ENCODE peak calls at places on chromosomes 13 and 19, in four cellular contexts. O, T, K and D are unnamed samples.

GRCh38 chr13:104414771-104415170 is 1348.6 kb upstream of the SLC10A2 start:
- DNase-seq in O (no peak), T (no peak), K (no peak), D (no peak)

GRCh38 chr19:6233051-6233826 is 46.5 kb downstream of the MLLT1 start:
- DNase-seq in O (no peak), T (peak), K (no peak), D (peak)

GRCh38 chr19:41223431-41224234 is 4.6 kb downstream of the AXL start:
- DNase-seq in O (no peak), T (no peak), K (no peak), D (no peak)

GRCh38 chr19:47719047-47719885 is 6.0 kb downstream of the EHD2 start:
- DNase-seq in O (no peak), T (peak), K (no peak), D (no peak)

GRCh38 chr13:97142452-97142851 is 79.7 kb upstream of the MBNL2 start:
- DNase-seq in O (no peak), T (no peak), K (no peak), D (peak)

GRCh38 chr13:50334944-50335343 is 319.7 kb downstream of the KCNRG start:
- DNase-seq in O (no peak), T (no peak), K (no peak), D (no peak)

GRCh38 chr13:52450012-52450792 is at the start of gene VPS36:
- DNase-seq in O (peak), T (peak), K (peak), D (peak)

GRCh38 chr13:106038752-106039151 is 496.7 kb downstream of the EFNB2 start:
- DNase-seq in O (no peak), T (no peak), K (no peak), D (no peak)

GRCh38 chr19:18995804-18996241 is 37.5 kb downstream of the SUGP2 start:
- DNase-seq in O (peak), T (no peak), K (no peak), D (no peak)

GRCh38 chr13:30025351-30025750 is 174.9 kb upstream of the UBL3 start:
- DNase-seq in O (no peak), T (no peak), K (no peak), D (no peak)

GRCh38 chr13:103694033-103694432 is 627.8 kb upstream of the SLC10A2 start:
- DNase-seq in O (no peak), T (no peak), K (no peak), D (no peak)

GRCh38 chr13:46386996-46387851 is at the start of gene RUBCNL:
- DNase-seq in O (no peak), T (no peak), K (no peak), D (no peak)

GRCh38 chr19:13024126-13024957 is 29.1 kb downstream of the NFIX start:
- DNase-seq in O (no peak), T (no peak), K (no peak), D (peak)

GRCh38 chr13:49549289-49549688 is 36.1 kb downstream of the RCBTB1 start:
- DNase-seq in O (no peak), T (no peak), K (no peak), D (no peak)

GRCh38 chr13:74026753-74027152 is 107.5 kb downstream of the KLF12 start:
- DNase-seq in O (peak), T (no peak), K (peak), D (no peak)

GRCh38 chr13:44052843-44053607 is 173.3 kb downstream of the LACC1 start:
- DNase-seq in O (no peak), T (no peak), K (no peak), D (no peak)

GRCh38 chr13:39415003-39415402 is 188.0 kb downstream of the LHFPL6 start:
- DNase-seq in O (no peak), T (no peak), K (no peak), D (no peak)

GRCh38 chr19:30087381-30088138 is 145.5 kb downstream of the URI1 start:
- DNase-seq in O (no peak), T (no peak), K (no peak), D (no peak)

GRCh38 chr19:19626516-19627441 is 1.2 kb downstream of the LPAR2 start:
- DNase-seq in O (no peak), T (no peak), K (no peak), D (no peak)

GRCh38 chr19:56573914-56574313 is 6.6 kb downstream of the ZNF470 start:
- DNase-seq in O (no peak), T (no peak), K (no peak), D (no peak)

GRCh38 chr13:23751195-23751594 is 138.0 kb downstream of the MIPEP start:
- DNase-seq in O (no peak), T (no peak), K (no peak), D (no peak)

GRCh38 chr13:113427562-113428468 is 25.5 kb downstream of the ADPRHL1 start:
- DNase-seq in O (no peak), T (peak), K (no peak), D (no peak)

GRCh38 chr19:47430041-47430802 is 10.9 kb upstream of the MEIS3 start:
- DNase-seq in O (no peak), T (no peak), K (no peak), D (no peak)

GRCh38 chr19:33459691-33460090 is 61.9 kb downstream of the PEPD start:
- DNase-seq in O (no peak), T (peak), K (no peak), D (peak)

GRCh38 chr19:35266904-35267817 is 1.6 kb upstream of the USF2 start:
- DNase-seq in O (no peak), T (peak), K (no peak), D (peak)

GRCh38 chr19:58558066-58558622 is at the start of gene UBE2M:
- DNase-seq in O (no peak), T (peak), K (no peak), D (peak)

GRCh38 chr13:91375119-91375729 is 23.2 kb upstream of the GPC5 start:
- DNase-seq in O (peak), T (no peak), K (no peak), D (no peak)

GRCh38 chr13:106550570-106551135 is 15.2 kb upstream of the EFNB2 start:
- DNase-seq in O (no peak), T (no peak), K (no peak), D (no peak)

GRCh38 chr13:35771898-35772297 is 295.4 kb upstream of the MAB21L1 start:
- DNase-seq in O (no peak), T (no peak), K (no peak), D (no peak)

GRCh38 chr19:13262450-13262849 is 112.2 kb downstream of the IER2 start:
- DNase-seq in O (no peak), T (no peak), K (no peak), D (no peak)

GRCh38 chr13:112880221-112880641 is 88.8 kb upstream of the MCF2L start:
- DNase-seq in O (no peak), T (no peak), K (no peak), D (no peak)

GRCh38 chr13:110185696-110186095 is 121.3 kb downstream of the COL4A1 start:
- DNase-seq in O (no peak), T (no peak), K (no peak), D (no peak)

GRCh38 chr13:113299951-113300350 is 2.9 kb downstream of the LAMP1 start:
- DNase-seq in O (no peak), T (no peak), K (no peak), D (peak)

GRCh38 chr19:19651076-19651475 is 7.6 kb upstream of the GMIP start:
- DNase-seq in O (no peak), T (no peak), K (no peak), D (no peak)

GRCh38 chr13:104382941-104383340 is 1316.7 kb upstream of the SLC10A2 start:
- DNase-seq in O (no peak), T (no peak), K (no peak), D (no peak)